ENCODE peak calls at places on chromosomes 3 and 15, in ten cellular contexts. One of them, this sample, is unnamed.

GRCh38 chr3:38177175-38177574 is 11.8 kb downstream of the OXSR1 start:
- DNase-seq in HCT116: no peak
- DNase-seq in fibroblast of mammary gland: no peak
- DNase-seq in epithelial cell of proximal tubule: no peak
- DNase-seq in thoracic aorta: no peak
- DNase-seq in astrocyte of the spinal cord: no peak
- DNase-seq in brain microvascular endothelial cell: no peak
- DNase-seq in colonic mucosa: no peak
- DNase-seq in tibial nerve: no peak
- DNase-seq in BE2C: no peak
- DNase-seq in this sample: no peak

GRCh38 chr3:52136513-52136912 is 17.7 kb downstream of the POC1A start:
- DNase-seq in HCT116: no peak
- DNase-seq in fibroblast of mammary gland: peak
- DNase-seq in epithelial cell of proximal tubule: no peak
- DNase-seq in thoracic aorta: no peak
- DNase-seq in astrocyte of the spinal cord: peak
- DNase-seq in brain microvascular endothelial cell: no peak
- DNase-seq in colonic mucosa: no peak
- DNase-seq in tibial nerve: no peak
- DNase-seq in BE2C: no peak
- DNase-seq in this sample: no peak

GRCh38 chr15:101088788-101089578 is 162.9 kb downstream of the CHSY1 start:
- DNase-seq in HCT116: peak
- DNase-seq in fibroblast of mammary gland: peak
- DNase-seq in epithelial cell of proximal tubule: no peak
- DNase-seq in thoracic aorta: no peak
- DNase-seq in astrocyte of the spinal cord: peak
- DNase-seq in brain microvascular endothelial cell: peak
- DNase-seq in colonic mucosa: peak
- DNase-seq in tibial nerve: peak
- DNase-seq in BE2C: peak
- DNase-seq in this sample: no peak

GRCh38 chr3:144106970-144107369 is 135.3 kb downstream of the DIPK2A start:
- DNase-seq in HCT116: no peak
- DNase-seq in fibroblast of mammary gland: no peak
- DNase-seq in epithelial cell of proximal tubule: no peak
- DNase-seq in thoracic aorta: no peak
- DNase-seq in astrocyte of the spinal cord: no peak
- DNase-seq in brain microvascular endothelial cell: no peak
- DNase-seq in colonic mucosa: no peak
- DNase-seq in tibial nerve: no peak
- DNase-seq in BE2C: no peak
- DNase-seq in this sample: no peak

GRCh38 chr3:38627956-38628355 is 21.5 kb downstream of the SCN5A start:
- DNase-seq in HCT116: no peak
- DNase-seq in fibroblast of mammary gland: no peak
- DNase-seq in epithelial cell of proximal tubule: no peak
- DNase-seq in thoracic aorta: no peak
- DNase-seq in astrocyte of the spinal cord: no peak
- DNase-seq in brain microvascular endothelial cell: peak
- DNase-seq in colonic mucosa: no peak
- DNase-seq in tibial nerve: no peak
- DNase-seq in BE2C: peak
- DNase-seq in this sample: no peak

GRCh38 chr15:29840054-29840453 is 17.8 kb upstream of the TJP1 start:
- DNase-seq in HCT116: no peak
- DNase-seq in fibroblast of mammary gland: no peak
- DNase-seq in epithelial cell of proximal tubule: no peak
- DNase-seq in thoracic aorta: no peak
- DNase-seq in astrocyte of the spinal cord: no peak
- DNase-seq in brain microvascular endothelial cell: no peak
- DNase-seq in colonic mucosa: no peak
- DNase-seq in tibial nerve: no peak
- DNase-seq in BE2C: no peak
- DNase-seq in this sample: no peak

GRCh38 chr3:150469031-150469930 is 61.2 kb downstream of the TSC22D2 start:
- DNase-seq in HCT116: peak
- DNase-seq in fibroblast of mammary gland: peak
- DNase-seq in epithelial cell of proximal tubule: peak
- DNase-seq in thoracic aorta: peak
- DNase-seq in astrocyte of the spinal cord: peak
- DNase-seq in brain microvascular endothelial cell: peak
- DNase-seq in colonic mucosa: peak
- DNase-seq in tibial nerve: no peak
- DNase-seq in BE2C: no peak
- DNase-seq in this sample: peak

GRCh38 chr3:10263549-10264363 is 15.5 kb downstream of the TATDN2 start:
- DNase-seq in HCT116: peak
- DNase-seq in fibroblast of mammary gland: peak
- DNase-seq in epithelial cell of proximal tubule: no peak
- DNase-seq in thoracic aorta: no peak
- DNase-seq in astrocyte of the spinal cord: peak
- DNase-seq in brain microvascular endothelial cell: peak
- DNase-seq in colonic mucosa: no peak
- DNase-seq in tibial nerve: no peak
- DNase-seq in BE2C: peak
- DNase-seq in this sample: no peak

GRCh38 chr3:120572027-120572426 is 24.1 kb upstream of the NDUFB4 start:
- DNase-seq in HCT116: no peak
- DNase-seq in fibroblast of mammary gland: no peak
- DNase-seq in epithelial cell of proximal tubule: no peak
- DNase-seq in thoracic aorta: no peak
- DNase-seq in astrocyte of the spinal cord: no peak
- DNase-seq in brain microvascular endothelial cell: no peak
- DNase-seq in colonic mucosa: no peak
- DNase-seq in tibial nerve: no peak
- DNase-seq in BE2C: no peak
- DNase-seq in this sample: no peak

GRCh38 chr3:172127929-172128580 is 88.7 kb downstream of the FNDC3B start:
- DNase-seq in HCT116: no peak
- DNase-seq in fibroblast of mammary gland: no peak
- DNase-seq in epithelial cell of proximal tubule: no peak
- DNase-seq in thoracic aorta: no peak
- DNase-seq in astrocyte of the spinal cord: no peak
- DNase-seq in brain microvascular endothelial cell: no peak
- DNase-seq in colonic mucosa: no peak
- DNase-seq in tibial nerve: no peak
- DNase-seq in BE2C: no peak
- DNase-seq in this sample: no peak

GRCh38 chr3:172131746-172132145 is 92.4 kb downstream of the FNDC3B start:
- DNase-seq in HCT116: no peak
- DNase-seq in fibroblast of mammary gland: no peak
- DNase-seq in epithelial cell of proximal tubule: no peak
- DNase-seq in thoracic aorta: no peak
- DNase-seq in astrocyte of the spinal cord: no peak
- DNase-seq in brain microvascular endothelial cell: no peak
- DNase-seq in colonic mucosa: no peak
- DNase-seq in tibial nerve: no peak
- DNase-seq in BE2C: no peak
- DNase-seq in this sample: no peak

GRCh38 chr3:172129534-172129867 is 90.1 kb downstream of the FNDC3B start:
- DNase-seq in HCT116: no peak
- DNase-seq in fibroblast of mammary gland: no peak
- DNase-seq in epithelial cell of proximal tubule: peak
- DNase-seq in thoracic aorta: no peak
- DNase-seq in astrocyte of the spinal cord: no peak
- DNase-seq in brain microvascular endothelial cell: no peak
- DNase-seq in colonic mucosa: no peak
- DNase-seq in tibial nerve: no peak
- DNase-seq in BE2C: no peak
- DNase-seq in this sample: no peak

GRCh38 chr3:172128852-172129251 is 89.5 kb downstream of the FNDC3B start:
- DNase-seq in HCT116: no peak
- DNase-seq in fibroblast of mammary gland: no peak
- DNase-seq in epithelial cell of proximal tubule: no peak
- DNase-seq in thoracic aorta: no peak
- DNase-seq in astrocyte of the spinal cord: no peak
- DNase-seq in brain microvascular endothelial cell: no peak
- DNase-seq in colonic mucosa: no peak
- DNase-seq in tibial nerve: no peak
- DNase-seq in BE2C: no peak
- DNase-seq in this sample: no peak

DNA sequence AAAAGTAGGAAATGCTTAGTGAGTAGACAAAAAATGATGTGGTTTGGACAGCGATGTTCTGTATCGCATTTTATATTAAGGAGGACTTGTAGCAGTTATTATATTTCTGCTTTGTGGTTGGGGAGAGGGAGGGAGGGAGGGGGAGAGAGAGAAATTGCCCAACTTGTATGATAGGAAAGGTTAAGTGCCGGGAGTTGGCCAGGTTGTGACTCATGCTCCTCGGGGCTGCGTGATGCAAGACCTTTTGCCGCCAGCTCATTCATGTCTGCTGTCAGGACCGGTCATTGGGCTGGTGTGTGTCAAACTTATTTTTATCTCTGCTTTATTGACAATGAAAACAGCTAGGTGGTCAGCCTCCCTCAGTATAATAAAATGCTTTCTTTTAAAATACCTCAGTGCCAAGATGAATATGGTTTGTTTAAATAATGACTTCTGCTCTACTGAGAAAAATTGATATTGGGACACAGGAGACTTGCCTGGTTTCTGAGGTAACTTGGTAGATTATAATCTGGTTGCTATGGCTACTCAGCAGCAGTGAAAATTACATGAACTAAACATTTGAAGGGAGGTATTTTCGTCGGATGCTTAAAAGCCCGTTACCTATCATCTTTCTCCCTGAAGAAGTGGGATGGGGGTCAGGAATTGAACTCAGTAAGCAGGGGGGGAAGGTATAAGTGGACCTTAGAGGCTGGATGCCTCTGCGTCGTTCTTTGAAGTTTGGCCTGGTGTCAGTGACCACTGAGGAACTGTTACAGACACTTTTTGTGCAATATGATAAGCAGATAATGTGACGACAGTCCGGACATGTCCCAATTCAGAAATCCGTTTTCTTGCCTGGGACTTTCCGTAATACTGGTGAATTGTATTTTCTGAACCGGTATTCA is 90.7 kb downstream of the FNDC3B start:
- DNase-seq in HCT116: peak
- DNase-seq in fibroblast of mammary gland: peak
- DNase-seq in epithelial cell of proximal tubule: peak
- DNase-seq in thoracic aorta: peak
- DNase-seq in astrocyte of the spinal cord: peak
- DNase-seq in brain microvascular endothelial cell: peak
- DNase-seq in colonic mucosa: peak
- DNase-seq in tibial nerve: peak
- DNase-seq in BE2C: peak
- DNase-seq in this sample: peak
- H3K4me3 ChIP-seq in HCT116: no peak
- H3K4me3 ChIP-seq in fibroblast of mammary gland: no peak
- H3K4me3 ChIP-seq in epithelial cell of proximal tubule: no peak
- H3K4me3 ChIP-seq in thoracic aorta: peak
- H3K4me3 ChIP-seq in astrocyte of the spinal cord: no peak
- H3K4me3 ChIP-seq in brain microvascular endothelial cell: peak
- H3K4me3 ChIP-seq in colonic mucosa: no peak
- H3K4me3 ChIP-seq in tibial nerve: no peak
- H3K4me3 ChIP-seq in BE2C: peak
- H3K4me3 ChIP-seq in this sample: no peak

GRCh38 chr15:32117122-32117521 is 86.8 kb downstream of the CHRNA7 start:
- DNase-seq in HCT116: no peak
- DNase-seq in fibroblast of mammary gland: no peak
- DNase-seq in epithelial cell of proximal tubule: no peak
- DNase-seq in thoracic aorta: no peak
- DNase-seq in astrocyte of the spinal cord: no peak
- DNase-seq in brain microvascular endothelial cell: no peak
- DNase-seq in colonic mucosa: no peak
- DNase-seq in tibial nerve: no peak
- DNase-seq in BE2C: peak
- DNase-seq in this sample: no peak

GRCh38 chr15:32112101-32112500 is 81.8 kb downstream of the CHRNA7 start:
- DNase-seq in HCT116: no peak
- DNase-seq in fibroblast of mammary gland: no peak
- DNase-seq in epithelial cell of proximal tubule: no peak
- DNase-seq in thoracic aorta: no peak
- DNase-seq in astrocyte of the spinal cord: no peak
- DNase-seq in brain microvascular endothelial cell: no peak
- DNase-seq in colonic mucosa: no peak
- DNase-seq in tibial nerve: no peak
- DNase-seq in BE2C: no peak
- DNase-seq in this sample: no peak

GRCh38 chr15:32107477-32108080 is 77.3 kb downstream of the CHRNA7 start:
- DNase-seq in HCT116: no peak
- DNase-seq in fibroblast of mammary gland: no peak
- DNase-seq in epithelial cell of proximal tubule: no peak
- DNase-seq in thoracic aorta: no peak
- DNase-seq in astrocyte of the spinal cord: no peak
- DNase-seq in brain microvascular endothelial cell: no peak
- DNase-seq in colonic mucosa: no peak
- DNase-seq in tibial nerve: no peak
- DNase-seq in BE2C: no peak
- DNase-seq in this sample: no peak

DNA sequence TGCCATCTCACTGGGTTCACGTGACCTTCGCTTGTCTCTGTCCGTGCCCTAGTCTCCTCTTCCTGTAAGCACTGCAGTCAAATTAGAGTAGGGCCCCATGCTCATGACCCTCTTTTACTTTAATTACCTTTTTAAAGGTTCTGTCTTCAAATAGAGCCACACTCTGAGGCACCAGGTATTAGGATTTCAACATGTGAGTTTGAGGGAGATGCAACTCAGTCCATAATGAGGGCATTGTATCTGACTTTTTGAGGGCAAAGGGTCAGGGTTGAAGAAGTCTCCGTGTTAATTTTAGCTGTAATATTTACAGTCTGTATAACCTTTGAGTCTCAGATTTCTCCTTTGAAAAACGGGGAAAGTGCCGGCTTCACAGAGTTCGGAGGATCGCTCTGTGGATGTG is 82.9 kb downstream of the CHRNA7 start:
- DNase-seq in HCT116: no peak
- DNase-seq in fibroblast of mammary gland: no peak
- DNase-seq in epithelial cell of proximal tubule: no peak
- DNase-seq in thoracic aorta: no peak
- DNase-seq in astrocyte of the spinal cord: no peak
- DNase-seq in brain microvascular endothelial cell: no peak
- DNase-seq in colonic mucosa: no peak
- DNase-seq in tibial nerve: no peak
- DNase-seq in BE2C: no peak
- DNase-seq in this sample: no peak
- TF ChIP-seq CTCF in HCT116: no peak
- TF ChIP-seq CTCF in fibroblast of mammary gland: no peak
- TF ChIP-seq CTCF in epithelial cell of proximal tubule: no peak
- TF ChIP-seq CTCF in thoracic aorta: no peak
- TF ChIP-seq CTCF in astrocyte of the spinal cord: no peak
- TF ChIP-seq CTCF in brain microvascular endothelial cell: no peak
- TF ChIP-seq CTCF in colonic mucosa: no peak
- TF ChIP-seq CTCF in tibial nerve: no peak
- TF ChIP-seq CTCF in BE2C: no peak
- TF ChIP-seq CTCF in this sample: no peak

GRCh38 chr3:71847794-71848193 is 62.8 kb upstream of the PROK2 start:
- DNase-seq in HCT116: no peak
- DNase-seq in fibroblast of mammary gland: peak
- DNase-seq in epithelial cell of proximal tubule: no peak
- DNase-seq in thoracic aorta: no peak
- DNase-seq in astrocyte of the spinal cord: no peak
- DNase-seq in brain microvascular endothelial cell: no peak
- DNase-seq in colonic mucosa: no peak
- DNase-seq in tibial nerve: no peak
- DNase-seq in BE2C: peak
- DNase-seq in this sample: no peak
- H3K4me3 ChIP-seq in HCT116: no peak
- H3K4me3 ChIP-seq in fibroblast of mammary gland: no peak
- H3K4me3 ChIP-seq in epithelial cell of proximal tubule: no peak
- H3K4me3 ChIP-seq in thoracic aorta: no peak
- H3K4me3 ChIP-seq in astrocyte of the spinal cord: no peak
- H3K4me3 ChIP-seq in brain microvascular endothelial cell: no peak
- H3K4me3 ChIP-seq in colonic mucosa: no peak
- H3K4me3 ChIP-seq in tibial nerve: no peak
- H3K4me3 ChIP-seq in BE2C: no peak
- H3K4me3 ChIP-seq in this sample: no peak

GRCh38 chr15:87623832-87624231 is 632.7 kb downstream of the NTRK3 start:
- DNase-seq in HCT116: no peak
- DNase-seq in fibroblast of mammary gland: no peak
- DNase-seq in epithelial cell of proximal tubule: no peak
- DNase-seq in thoracic aorta: no peak
- DNase-seq in astrocyte of the spinal cord: no peak
- DNase-seq in brain microvascular endothelial cell: no peak
- DNase-seq in colonic mucosa: no peak
- DNase-seq in tibial nerve: no peak
- DNase-seq in BE2C: peak
- DNase-seq in this sample: no peak
- TF ChIP-seq CTCF in HCT116: no peak
- TF ChIP-seq CTCF in fibroblast of mammary gland: no peak
- TF ChIP-seq CTCF in epithelial cell of proximal tubule: peak
- TF ChIP-seq CTCF in thoracic aorta: no peak
- TF ChIP-seq CTCF in astrocyte of the spinal cord: peak
- TF ChIP-seq CTCF in brain microvascular endothelial cell: peak
- TF ChIP-seq CTCF in colonic mucosa: no peak
- TF ChIP-seq CTCF in tibial nerve: no peak
- TF ChIP-seq CTCF in BE2C: peak
- TF ChIP-seq CTCF in this sample: peak